ENCODE peak calls at places on chromosomes 1 and 21, in five cellular contexts. One of them, this sample, is unnamed.

GRCh38 chr1:109630881-109631512 is 11.4 kb downstream of the AMPD2 start:
- DNase-seq in MG63: no peak
- DNase-seq in cardiac muscle cell: no peak
- DNase-seq in stimulated activated CD4-positive, alpha-beta T cell treated with anti-CD3 and anti-CD28 coated beads, Interleukin-1b, Interleukin-23, amount 100 ng/mL, for 24 hours: no peak
- DNase-seq in NCI-H2081: no peak
- DNase-seq in this sample: peak

GRCh38 chr1:11080931-11081330 is 18.7 kb downstream of the EXOSC10 start:
- DNase-seq in MG63: no peak
- DNase-seq in cardiac muscle cell: no peak
- DNase-seq in stimulated activated CD4-positive, alpha-beta T cell treated with anti-CD3 and anti-CD28 coated beads, Interleukin-1b, Interleukin-23, amount 100 ng/mL, for 24 hours: no peak
- DNase-seq in NCI-H2081: no peak
- DNase-seq in this sample: no peak

GRCh38 chr1:225816643-225817538 is 7.0 kb downstream of the EPHX1 start:
- DNase-seq in MG63: peak
- DNase-seq in cardiac muscle cell: no peak
- DNase-seq in stimulated activated CD4-positive, alpha-beta T cell treated with anti-CD3 and anti-CD28 coated beads, Interleukin-1b, Interleukin-23, amount 100 ng/mL, for 24 hours: no peak
- DNase-seq in NCI-H2081: no peak
- DNase-seq in this sample: no peak

GRCh38 chr1:198560093-198560638 is 19.7 kb upstream of the ATP6V1G3 start:
- DNase-seq in MG63: peak
- DNase-seq in cardiac muscle cell: no peak
- DNase-seq in stimulated activated CD4-positive, alpha-beta T cell treated with anti-CD3 and anti-CD28 coated beads, Interleukin-1b, Interleukin-23, amount 100 ng/mL, for 24 hours: no peak
- DNase-seq in NCI-H2081: peak
- DNase-seq in this sample: no peak

GRCh38 chr21:45111703-45112102 is 37.3 kb downstream of the ADARB1 start:
- DNase-seq in MG63: no peak
- DNase-seq in cardiac muscle cell: no peak
- DNase-seq in stimulated activated CD4-positive, alpha-beta T cell treated with anti-CD3 and anti-CD28 coated beads, Interleukin-1b, Interleukin-23, amount 100 ng/mL, for 24 hours: no peak
- DNase-seq in NCI-H2081: no peak
- DNase-seq in this sample: no peak

GRCh38 chr1:109788695-109789521 is 25.2 kb upstream of the EPS8L3 start:
- DNase-seq in MG63: peak
- DNase-seq in cardiac muscle cell: peak
- DNase-seq in stimulated activated CD4-positive, alpha-beta T cell treated with anti-CD3 and anti-CD28 coated beads, Interleukin-1b, Interleukin-23, amount 100 ng/mL, for 24 hours: no peak
- DNase-seq in NCI-H2081: no peak
- DNase-seq in this sample: peak

GRCh38 chr21:44013380-44014088 is 1.4 kb downstream of the TRAPPC10 start:
- DNase-seq in MG63: no peak
- DNase-seq in cardiac muscle cell: no peak
- DNase-seq in stimulated activated CD4-positive, alpha-beta T cell treated with anti-CD3 and anti-CD28 coated beads, Interleukin-1b, Interleukin-23, amount 100 ng/mL, for 24 hours: no peak
- DNase-seq in NCI-H2081: no peak
- DNase-seq in this sample: peak

GRCh38 chr1:46769028-46769740 is 29.7 kb upstream of the CYP4B1 start:
- DNase-seq in MG63: no peak
- DNase-seq in cardiac muscle cell: no peak
- DNase-seq in stimulated activated CD4-positive, alpha-beta T cell treated with anti-CD3 and anti-CD28 coated beads, Interleukin-1b, Interleukin-23, amount 100 ng/mL, for 24 hours: no peak
- DNase-seq in NCI-H2081: no peak
- DNase-seq in this sample: no peak

GRCh38 chr1:203187306-203188264 is 1.1 kb upstream of the CHI3L1 start:
- DNase-seq in MG63: no peak
- DNase-seq in cardiac muscle cell: no peak
- DNase-seq in stimulated activated CD4-positive, alpha-beta T cell treated with anti-CD3 and anti-CD28 coated beads, Interleukin-1b, Interleukin-23, amount 100 ng/mL, for 24 hours: no peak
- DNase-seq in NCI-H2081: no peak
- DNase-seq in this sample: no peak